ENCODE peak calls at places on chromosomes 13 and 19, in ten cellular contexts. S is transverse colon, G is spleen, C is stomach, O is sigmoid colon, F is GM23338, M is K562, W is GM12878, Z is H1, P is SK-N-SH. I is an unnamed sample. For H3K4me1, the result is how much of the 10 kb centered on the place peaks cover.

GRCh38 chr13:21458816-21459701 is at the start of gene ZDHHC20:
- DNase-seq in S (peak), G (peak), C (peak), O (peak), F (peak), M (peak), W (no peak), Z (peak), P (peak), I (peak)

GRCh38 chr13:100089633-100090032 is 740 bp downstream of the PCCA start:
- DNase-seq in S (no peak), G (no peak), C (no peak), O (no peak), F (no peak), M (no peak), W (no peak), Z (no peak), P (no peak), I (no peak)

GRCh38 chr13:29594310-29594709 is 1.2 kb downstream of the SLC7A1 start:
- DNase-seq in S (peak), G (no peak), C (peak), O (peak), F (peak), M (peak), W (peak), Z (no peak), P (peak), I (peak)

GRCh38 chr13:106373989-106374572 is 161.4 kb downstream of the EFNB2 start:
- DNase-seq in S (no peak), G (no peak), C (no peak), O (peak), F (no peak), M (no peak), W (peak), Z (no peak), P (no peak), I (no peak)

GRCh38 chr19:55579766-55580621 is 654 bp downstream of the ZNF579 start:
- DNase-seq in S (no peak), G (no peak), C (no peak), O (no peak), F (peak), M (peak), W (no peak), Z (peak), P (peak), I (no peak)

GRCh38 chr19:6060600-6061391 is 49.5 kb downstream of the RFX2 start:
- DNase-seq in S (no peak), G (no peak), C (no peak), O (no peak), F (no peak), M (peak), W (no peak), Z (no peak), P (peak), I (peak)

GRCh38 chr19:39557791-39558622 is 18.0 kb upstream of the EID2 start:
- DNase-seq in S (no peak), G (no peak), C (no peak), O (no peak), F (no peak), M (no peak), W (peak), Z (no peak), P (no peak), I (peak)

GRCh38 chr19:34493038-34493648 is 11.6 kb downstream of the WTIP start:
- DNase-seq in S (no peak), G (peak), C (no peak), O (no peak), F (no peak), M (no peak), W (no peak), Z (no peak), P (no peak), I (no peak)

GRCh38 chr19:34276614-34277013 is 22.3 kb downstream of the GARRE1 start:
- DNase-seq in S (no peak), G (no peak), C (no peak), O (no peak), F (no peak), M (no peak), W (no peak), Z (no peak), P (no peak), I (no peak)

GRCh38 chr13:101654916-101655315 is 202.4 kb downstream of the ITGBL1 start:
- DNase-seq in S (no peak), G (no peak), C (no peak), O (no peak), F (no peak), M (no peak), W (no peak), Z (no peak), P (no peak), I (no peak)

GRCh38 chr13:98324105-98324504 is 147.0 kb upstream of the RNF113B start:
- DNase-seq in S (no peak), G (no peak), C (no peak), O (no peak), F (no peak), M (no peak), W (no peak), Z (no peak), P (no peak), I (no peak)

GRCh38 chr13:110676511-110677204 is 29.3 kb downstream of the CARS2 start:
- DNase-seq in S (peak), G (peak), C (no peak), O (no peak), F (no peak), M (no peak), W (peak), Z (no peak), P (no peak), I (no peak)

GRCh38 chr13:27919934-27920676 is at the start of gene PDX1:
- DNase-seq in S (peak), G (no peak), C (peak), O (no peak), F (peak), M (no peak), W (no peak), Z (peak), P (peak), I (no peak)

GRCh38 chr13:27918918-27919255 is 913 bp upstream of the PDX1 start:
- DNase-seq in S (no peak), G (no peak), C (no peak), O (no peak), F (peak), M (no peak), W (no peak), Z (peak), P (no peak), I (no peak)

GRCh38 chr13:27918041-27918917 is 1.5 kb upstream of the PDX1 start:
- DNase-seq in S (no peak), G (no peak), C (no peak), O (no peak), F (peak), M (no peak), W (no peak), Z (peak), P (no peak), I (no peak)

GRCh38 chr13:27920677-27921420 is 1.0 kb downstream of the PDX1 start:
- DNase-seq in S (no peak), G (no peak), C (no peak), O (no peak), F (peak), M (no peak), W (no peak), Z (peak), P (peak), I (no peak)

GRCh38 chr13:27919299-27919933 is 384 bp upstream of the PDX1 start:
- DNase-seq in S (no peak), G (no peak), C (no peak), O (no peak), F (no peak), M (peak), W (no peak), Z (no peak), P (no peak), I (no peak)
- H3K4me3 ChIP-seq in S (no peak), G (peak), C (peak), O (no peak), F (peak), M (no peak), W (no peak), Z (no peak), P (no peak), I (peak)

GRCh38 chr19:16621165-16621800 is 6.7 kb downstream of the MED26 start:
- DNase-seq in S (no peak), G (no peak), C (no peak), O (no peak), F (no peak), M (no peak), W (no peak), Z (no peak), P (no peak), I (no peak)
- H3K4me1 ChIP-seq in S (under half), G (half or more), C (under half), O (under half), F (under half), M (under half), W (under half), Z (under half), P (under half), I (half or more)

GRCh38 chr19:42295342-42295741 is 6.6 kb upstream of the PRR19 start:
- DNase-seq in S (no peak), G (no peak), C (no peak), O (no peak), F (no peak), M (no peak), W (no peak), Z (peak), P (no peak), I (no peak)
- TF ChIP-seq POLR2AphosphoS5 in S (no peak), G (no peak), C (no peak), O (no peak), F (no peak), M (no peak), W (no peak), Z (no peak), P (no peak), I (no peak)

GRCh38 chr13:26075498-26075897 is 23.7 kb upstream of the SHISA2 start:
- DNase-seq in S (no peak), G (no peak), C (no peak), O (no peak), F (peak), M (no peak), W (no peak), Z (no peak), P (no peak), I (no peak)

DNA sequence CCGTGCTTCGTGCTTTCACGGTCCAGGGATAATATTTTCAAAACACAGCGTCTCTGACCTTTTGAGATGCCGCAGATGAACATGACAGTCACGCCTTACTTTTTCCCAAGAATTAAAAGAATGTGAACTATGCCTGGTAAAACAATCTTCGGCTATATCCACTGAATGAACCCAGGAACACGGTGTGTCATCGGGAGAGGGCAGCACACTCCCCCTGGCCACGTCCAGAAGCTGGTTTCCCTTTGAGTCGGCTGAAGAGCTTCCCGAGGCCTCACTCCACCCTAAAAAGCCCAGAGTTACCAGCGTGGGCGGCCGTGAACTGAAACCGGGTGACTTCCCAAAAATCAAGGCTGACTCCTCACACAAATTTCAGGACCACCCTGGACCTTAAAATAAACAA is 22.9 kb upstream of the SHISA2 start:
- DNase-seq in S (no peak), G (no peak), C (no peak), O (no peak), F (no peak), M (no peak), W (no peak), Z (no peak), P (no peak), I (peak)
- H3K4me3 ChIP-seq in S (no peak), G (no peak), C (no peak), O (no peak), F (no peak), M (no peak), W (no peak), Z (no peak), P (no peak), I (no peak)